ENCODE peak calls at places on chromosome 15, in six cellular contexts. I is H1, V is neuronal stem cell, P is IMR-90, F is H9, M is mesenchymal stem cell. G is an unnamed sample.

GRCh38 chr15:65087873-65088642 is 11.5 kb downstream of the KBTBD13 start:
- DNase-seq in I (no peak), V (no peak), P (no peak), F (no peak), M (no peak), G (no peak)

GRCh38 chr15:66765478-66766281 is 63.6 kb downstream of the SMAD6 start:
- DNase-seq in I (no peak), V (no peak), P (no peak), F (no peak), M (peak; percentile 68), G (no peak)

GRCh38 chr15:89936051-89936792 is 23.5 kb upstream of the ARPIN start:
- DNase-seq in I (no peak), V (no peak), P (no peak), F (no peak), M (no peak), G (no peak)

GRCh38 chr15:60212536-60212935 is 185.2 kb downstream of the ANXA2 start:
- DNase-seq in I (peak; percentile 13), V (no peak), P (no peak), F (peak; percentile 37), M (no peak), G (peak; percentile 86)

GRCh38 chr15:97998307-97999071 is 38.0 kb downstream of the ARRDC4 start:
- DNase-seq in I (no peak), V (no peak), P (no peak), F (no peak), M (no peak), G (no peak)

GRCh38 chr15:84818221-84819131 is 1.3 kb downstream of the ALPK3 start:
- DNase-seq in I (no peak), V (peak; percentile 31), P (peak; percentile 14), F (peak; percentile 75), M (peak; percentile 59), G (peak; percentile 95)

GRCh38 chr15:48389701-48390143 is 58.5 kb downstream of the DUT start:
- DNase-seq in I (no peak), V (no peak), P (peak; percentile 68), F (no peak), M (peak; percentile 17), G (peak; percentile 19)

GRCh38 chr15:57218826-57219576 is 157.3 kb upstream of the CGNL1 start:
- DNase-seq in I (no peak), V (peak; percentile 31), P (peak; percentile 96), F (peak; percentile 38), M (peak; percentile 90), G (peak; percentile 96)

GRCh38 chr15:64019764-64020163 is 26.5 kb downstream of the DAPK2 start:
- DNase-seq in I (no peak), V (no peak), P (no peak), F (no peak), M (no peak), G (no peak)

GRCh38 chr15:100284701-100285100 is 57.1 kb downstream of the ADAMTS17 start:
- DNase-seq in I (no peak), V (no peak), P (no peak), F (no peak), M (no peak), G (no peak)

GRCh38 chr15:31279221-31280036 is 47.2 kb upstream of the KLF13 start:
- DNase-seq in I (no peak), V (no peak), P (no peak), F (no peak), M (no peak), G (no peak)

GRCh38 chr15:100766225-100767001 is 113.2 kb upstream of the ALDH1A3 start:
- DNase-seq in I (no peak), V (no peak), P (no peak), F (no peak), M (no peak), G (peak; percentile 35)

GRCh38 chr15:85330941-85331588 is 49.3 kb upstream of the AKAP13 start:
- DNase-seq in I (peak; percentile 85), V (peak; percentile 54), P (peak; percentile 86), F (peak; percentile 93), M (peak; percentile 96), G (peak; percentile 97)

GRCh38 chr15:42065008-42065407 is 29.4 kb downstream of the PLA2G4D start:
- DNase-seq in I (no peak), V (no peak), P (no peak), F (no peak), M (no peak), G (peak; percentile 82)

GRCh38 chr15:72873379-72874233 is 90.0 kb upstream of the ADPGK start:
- DNase-seq in I (no peak), V (no peak), P (no peak), F (no peak), M (no peak), G (no peak)

GRCh38 chr15:101100118-101100517 is 151.7 kb downstream of the CHSY1 start:
- DNase-seq in I (no peak), V (no peak), P (no peak), F (no peak), M (no peak), G (no peak)

GRCh38 chr15:57550640-57551039 is 41.1 kb upstream of the MYZAP start:
- DNase-seq in I (no peak), V (no peak), P (no peak), F (no peak), M (no peak), G (peak; percentile 35)

GRCh38 chr15:32098033-32098432 is 67.7 kb downstream of the CHRNA7 start:
- DNase-seq in I (no peak), V (no peak), P (no peak), F (no peak), M (no peak), G (no peak)

GRCh38 chr15:64105113-64105704 is 9.4 kb downstream of the SNX1 start:
- DNase-seq in I (no peak), V (no peak), P (peak; percentile 57), F (no peak), M (peak; percentile 83), G (no peak)

GRCh38 chr15:91553455-91553854 is 300.1 kb upstream of the SLCO3A1 start:
- DNase-seq in I (no peak), V (no peak), P (no peak), F (no peak), M (no peak), G (no peak)

GRCh38 chr15:60652870-60653269 is 173.9 kb upstream of the ICE2 start:
- DNase-seq in I (no peak), V (no peak), P (no peak), F (no peak), M (no peak), G (no peak)

GRCh38 chr15:74958908-74959642 is 2.5 kb upstream of the RPP25 start:
- DNase-seq in I (no peak), V (no peak), P (no peak), F (peak; percentile 63), M (no peak), G (peak; percentile 79)

GRCh38 chr15:49610166-49610918 is 10.3 kb downstream of the FAM227B start:
- DNase-seq in I (no peak), V (no peak), P (no peak), F (no peak), M (peak; percentile 19), G (peak; percentile 19)

GRCh38 chr15:40343512-40343911 is 2.8 kb upstream of the CCDC9B start:
- DNase-seq in I (no peak), V (no peak), P (peak; percentile 98), F (no peak), M (peak; percentile 98), G (no peak)

GRCh38 chr15:35784745-35785144 is 238.8 kb upstream of the DPH6 start:
- DNase-seq in I (no peak), V (no peak), P (no peak), F (no peak), M (peak; percentile 6), G (peak; percentile 9)

GRCh38 chr15:48465410-48465809 is 134.2 kb downstream of the DUT start:
- DNase-seq in I (no peak), V (no peak), P (no peak), F (no peak), M (no peak), G (no peak)

GRCh38 chr15:77251662-77252061 is 168.2 kb downstream of the PEAK1 start:
- DNase-seq in I (no peak), V (peak; percentile 20), P (peak; percentile 49), F (peak; percentile 47), M (peak; percentile 23), G (peak; percentile 83)

GRCh38 chr15:57391537-57391936 is 15.2 kb downstream of the CGNL1 start:
- DNase-seq in I (no peak), V (no peak), P (no peak), F (no peak), M (no peak), G (no peak)

GRCh38 chr15:61364871-61365270 is 135.8 kb upstream of the RORA start:
- DNase-seq in I (peak; percentile 44), V (peak; percentile 41), P (no peak), F (peak; percentile 86), M (no peak), G (peak; percentile 92)

DNA sequence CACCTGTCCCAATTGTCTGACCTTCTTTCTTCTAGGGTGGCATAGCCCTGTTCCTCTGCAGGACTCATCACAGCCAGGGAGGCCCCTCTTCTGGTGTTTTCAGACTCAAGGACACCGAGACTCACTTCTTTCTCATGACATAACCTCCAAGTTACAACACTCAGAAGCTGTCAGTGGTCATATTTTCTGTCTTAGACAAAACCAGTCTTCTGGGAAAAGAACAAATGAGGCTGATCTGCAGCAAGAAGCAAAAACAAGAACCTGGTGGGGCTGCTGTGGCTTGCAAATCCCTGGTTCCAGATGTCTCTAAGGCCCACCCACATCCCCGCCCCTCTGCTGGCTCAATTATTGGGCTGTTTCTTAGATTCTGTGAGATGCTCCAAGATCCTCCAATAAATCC is 16.6 kb upstream of the LOXL1 start:
- DNase-seq in I (no peak), V (no peak), P (no peak), F (no peak), M (no peak), G (no peak)
- H3K4ac ChIP-seq in I (no peak overlapping the region), V (no peak overlapping the region), P (no peak overlapping the region), F (no peak overlapping the region), M (no peak overlapping the region), G (no peak overlapping the region)

GRCh38 chr15:99249270-99249817 is at the start of gene TTC23:
- DNase-seq in I (no peak), V (peak; percentile 33), P (peak; percentile 89), F (peak; percentile 37), M (peak; percentile 93), G (peak; percentile 92)
- H3K18ac ChIP-seq in I (no peak within 1 kb of the TSS), V (no peak within 1 kb of the TSS), P (peak within 1 kb of the TSS; percentile 83), F (no peak within 1 kb of the TSS), M (peak within 1 kb of the TSS; percentile 92), G (no peak within 1 kb of the TSS)

GRCh38 chr15:59104912-59105732 is at the start of gene CCNB2:
- DNase-seq in I (peak; percentile 79), V (peak; percentile 90), P (peak; percentile 94), F (peak; percentile 94), M (peak; percentile 96), G (peak; percentile 98)

GRCh38 chr15:59105839-59106238 is 893 bp downstream of the CCNB2 start:
- DNase-seq in I (no peak), V (no peak), P (no peak), F (no peak), M (no peak), G (peak; percentile 22)

GRCh38 chr15:59099162-59099685 is 5.7 kb upstream of the CCNB2 start:
- DNase-seq in I (no peak), V (no peak), P (no peak), F (no peak), M (no peak), G (no peak)

DNA sequence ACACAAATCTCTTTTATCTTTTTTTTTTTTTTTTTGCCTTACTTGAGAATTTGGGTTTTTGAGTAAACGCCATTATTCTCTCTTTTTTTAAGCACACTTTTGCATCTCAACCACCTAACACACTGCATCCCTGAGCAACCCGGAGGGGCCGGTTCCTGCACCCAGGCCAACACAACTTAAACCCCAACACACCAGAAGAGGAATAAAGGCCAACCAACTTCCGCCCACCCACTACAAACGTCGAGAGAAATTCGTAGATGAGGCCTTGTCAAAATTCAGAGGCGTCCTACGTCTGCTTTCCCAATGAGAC is 389 bp upstream of the CCNB2 start:
- DNase-seq in I (no peak), V (no peak), P (no peak), F (no peak), M (no peak), G (no peak)
- H3K4ac ChIP-seq in I (no peak overlapping the region), V (no peak overlapping the region), P (peak overlapping the region; percentile 42), F (no peak overlapping the region), M (no peak overlapping the region), G (no peak overlapping the region)

GRCh38 chr15:38441130-38441519 is 12.8 kb upstream of the FAM98B start:
- DNase-seq in I (no peak), V (no peak), P (no peak), F (no peak), M (no peak), G (no peak)
- H3K18ac ChIP-seq in I (no peak overlapping the region), V (no peak overlapping the region), P (no peak overlapping the region), F (no peak overlapping the region), M (no peak overlapping the region), G (no peak overlapping the region)

G was measured in mesendoderm.